ENCODE peak calls at places on chromosomes 2 and 18, in five cellular contexts. J is GM13976, Z is upper lobe of right lung, W is astrocyte, I is cardiac fibroblast. X is an unnamed sample.

GRCh38 chr18:79374408-79375171 is 21.1 kb upstream of the NFATC1 start:
- DNase-seq in J (peak), Z (peak), W (no peak), I (no peak), X (no peak)

GRCh38 chr2:40485319-40485718 is 33.4 kb upstream of the SLC8A1 start:
- DNase-seq in J (no peak), Z (no peak), W (no peak), I (no peak), X (no peak)

GRCh38 chr2:233799087-233799665 is 21.0 kb downstream of the MROH2A start:
- DNase-seq in J (no peak), Z (no peak), W (no peak), I (no peak), X (no peak)

GRCh38 chr2:138818479-138818878 is 38.3 kb upstream of the NXPH2 start:
- DNase-seq in J (no peak), Z (no peak), W (no peak), I (peak), X (no peak)

GRCh38 chr18:21359746-21360145 is 117.7 kb downstream of the GREB1L start:
- DNase-seq in J (no peak), Z (no peak), W (no peak), I (no peak), X (no peak)

GRCh38 chr2:166516712-166517303 is 22.8 kb upstream of the SCN7A start:
- DNase-seq in J (no peak), Z (peak), W (no peak), I (peak), X (peak)

GRCh38 chr2:173997269-173997668 is 32.1 kb upstream of the SP3 start:
- DNase-seq in J (peak), Z (peak), W (no peak), I (peak), X (no peak)

GRCh38 chr2:112773091-112773490 is 8.7 kb upstream of the CKAP2L start:
- DNase-seq in J (no peak), Z (no peak), W (no peak), I (no peak), X (no peak)

GRCh38 chr2:235010117-235010729 is 58.4 kb downstream of the SH3BP4 start:
- DNase-seq in J (no peak), Z (no peak), W (no peak), I (no peak), X (no peak)

GRCh38 chr2:29817846-29818680 is 103.3 kb downstream of the ALK start:
- DNase-seq in J (no peak), Z (no peak), W (peak), I (no peak), X (no peak)

GRCh38 chr2:26721267-26722032 is 28.9 kb downstream of the KCNK3 start:
- DNase-seq in J (no peak), Z (no peak), W (no peak), I (peak), X (no peak)

GRCh38 chr2:31004252-31004651 is 134.0 kb downstream of the GALNT14 start:
- DNase-seq in J (no peak), Z (no peak), W (no peak), I (no peak), X (peak)

GRCh38 chr2:189570565-189570964 is 10.0 kb downstream of the SLC40A1 start:
- DNase-seq in J (no peak), Z (no peak), W (peak), I (no peak), X (no peak)

GRCh38 chr2:181426687-181427086 is 30.5 kb upstream of the ITGA4 start:
- DNase-seq in J (no peak), Z (no peak), W (no peak), I (no peak), X (no peak)

GRCh38 chr2:10331702-10332401 is 29.1 kb downstream of the HPCAL1 start:
- DNase-seq in J (peak), Z (no peak), W (no peak), I (no peak), X (no peak)

GRCh38 chr2:10330700-10331032 is 28.0 kb downstream of the HPCAL1 start:
- DNase-seq in J (no peak), Z (no peak), W (no peak), I (no peak), X (no peak)

GRCh38 chr2:10329880-10330699 is 27.4 kb downstream of the HPCAL1 start:
- DNase-seq in J (no peak), Z (no peak), W (peak), I (peak), X (peak)

GRCh38 chr2:10332402-10333246 is 29.9 kb downstream of the HPCAL1 start:
- DNase-seq in J (no peak), Z (no peak), W (no peak), I (no peak), X (no peak)

DNA sequence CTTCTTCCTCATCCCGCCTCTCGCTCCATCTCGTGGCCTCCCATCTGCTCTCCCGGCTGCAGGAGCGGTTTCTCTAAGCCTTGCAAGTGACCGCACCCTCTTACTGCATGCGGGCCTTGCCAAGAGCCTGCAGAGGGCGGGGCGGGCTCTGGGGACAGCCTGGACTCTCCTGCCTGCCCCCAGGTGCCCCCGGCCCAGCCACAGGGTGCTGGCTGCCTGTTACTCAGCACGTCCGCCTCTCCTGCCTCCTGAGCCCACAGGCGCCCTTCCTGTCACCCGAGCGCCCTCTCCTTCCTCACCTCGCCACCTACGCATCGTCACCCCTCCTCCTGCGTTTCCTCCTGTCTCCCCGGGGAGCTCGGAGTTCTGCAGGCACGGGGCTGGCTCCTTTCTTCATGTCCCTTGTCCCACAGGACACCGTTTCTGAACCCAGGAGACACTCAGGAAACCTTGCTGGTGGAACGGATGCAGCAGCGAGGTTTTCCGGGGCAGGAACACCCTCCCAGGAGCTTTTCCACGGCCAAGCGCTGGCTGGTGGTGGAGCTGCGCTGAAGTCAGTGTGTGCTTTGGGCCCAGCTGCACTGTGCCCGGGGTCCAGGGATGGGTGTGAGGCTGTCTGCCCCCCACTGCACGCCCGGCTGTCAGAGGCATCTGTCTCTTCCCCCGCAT is 28.5 kb downstream of the HPCAL1 start:
- DNase-seq in J (peak), Z (peak), W (peak), I (peak), X (peak)
- TF ChIP-seq CTCF in J (no peak), Z (no peak), W (no peak), I (no peak), X (no peak)

GRCh38 chr2:219498280-219499057 is at the start of gene GMPPA:
- DNase-seq in J (peak), Z (peak), W (peak), I (peak), X (peak)
- TF ChIP-seq CTCF in J (no peak), Z (no peak), W (no peak), I (no peak), X (no peak)

GRCh38 chr18:476368-476767 is 24.1 kb downstream of the COLEC12 start:
- DNase-seq in J (no peak), Z (no peak), W (no peak), I (no peak), X (no peak)

GRCh38 chr18:475202-475624 is 25.3 kb downstream of the COLEC12 start:
- DNase-seq in J (no peak), Z (no peak), W (peak), I (peak), X (peak)

GRCh38 chr18:478679-479078 is 21.8 kb downstream of the COLEC12 start:
- DNase-seq in J (no peak), Z (no peak), W (peak), I (peak), X (no peak)

GRCh38 chr18:474416-474815 is 26.1 kb downstream of the COLEC12 start:
- DNase-seq in J (no peak), Z (no peak), W (peak), I (peak), X (no peak)

GRCh38 chr18:477565-477964 is 22.9 kb downstream of the COLEC12 start:
- DNase-seq in J (peak), Z (no peak), W (no peak), I (no peak), X (peak)
- TF ChIP-seq CTCF in J (peak), Z (peak), W (no peak), I (peak), X (no peak)

DNA sequence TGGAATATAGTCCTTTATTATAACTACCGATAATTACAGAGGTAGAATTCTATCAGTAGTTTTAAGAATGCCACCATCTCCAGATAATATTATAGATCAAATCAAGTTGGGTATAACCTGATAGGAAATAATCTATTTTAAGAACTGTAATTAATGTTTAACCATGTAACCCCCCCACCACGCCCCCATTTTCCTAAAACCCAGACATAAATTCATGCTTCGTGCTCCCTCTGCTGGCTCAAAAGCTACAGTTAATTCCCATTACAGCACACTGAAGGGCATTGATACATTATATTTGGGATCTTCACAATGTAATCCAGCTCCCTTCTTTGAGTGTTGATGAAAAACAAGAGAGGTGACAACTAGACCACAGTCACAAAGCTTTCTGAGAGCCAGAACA is 228.0 kb upstream of the SMAD7 start:
- DNase-seq in J (no peak), Z (no peak), W (no peak), I (peak), X (peak)
- TF ChIP-seq CTCF in J (peak), Z (peak), W (peak), I (peak), X (peak)

GRCh38 chr2:120204945-120205670 is 18.1 kb downstream of the TMEM185B start:
- DNase-seq in J (no peak), Z (no peak), W (no peak), I (no peak), X (no peak)

GRCh38 chr2:120204022-120204405 is 19.2 kb downstream of the TMEM185B start:
- DNase-seq in J (no peak), Z (no peak), W (no peak), I (no peak), X (no peak)

GRCh38 chr2:120203341-120204021 is 19.7 kb downstream of the TMEM185B start:
- DNase-seq in J (no peak), Z (peak), W (no peak), I (peak), X (no peak)

GRCh38 chr2:120204417-120204816 is 18.8 kb downstream of the TMEM185B start:
- DNase-seq in J (no peak), Z (no peak), W (no peak), I (no peak), X (no peak)

GRCh38 chr2:120205901-120206581 is 17.2 kb downstream of the TMEM185B start:
- DNase-seq in J (peak), Z (no peak), W (no peak), I (no peak), X (peak)
- TF ChIP-seq CTCF in J (peak), Z (peak), W (no peak), I (peak), X (no peak)